ENCODE peak calls at places on chromosomes 11 and 22, in ten cellular contexts. N, R, Y, H, Q, B, F, A, X and K are unnamed samples.

GRCh38 chr11:61339490-61339878 is 6.5 kb downstream of the TKFC start:
- DNase-seq in N (no peak), R (no peak), Y (no peak), H (no peak), Q (no peak), B (no peak), F (no peak), A (peak; percentile 23), X (no peak), K (no peak)

GRCh38 chr11:126318642-126319373 is 14.9 kb downstream of the DCPS start:
- DNase-seq in N (no peak), R (no peak), Y (peak; percentile 36), H (no peak), Q (no peak), B (no peak), F (peak; percentile 88), A (no peak), X (no peak), K (peak; percentile 89)

GRCh38 chr11:121138259-121138658 is 37.2 kb downstream of the TECTA start:
- DNase-seq in N (no peak), R (no peak), Y (no peak), H (no peak), Q (no peak), B (no peak), F (no peak), A (no peak), X (no peak), K (no peak)

GRCh38 chr11:13883042-13883441 is 79.5 kb upstream of the SPON1 start:
- DNase-seq in N (peak; percentile 85), R (no peak), Y (peak; percentile 37), H (no peak), Q (no peak), B (no peak), F (no peak), A (no peak), X (peak; percentile 37), K (no peak)

GRCh38 chr11:21415566-21415965 is 746.2 kb downstream of the NELL1 start:
- DNase-seq in N (no peak), R (no peak), Y (no peak), H (no peak), Q (no peak), B (no peak), F (no peak), A (no peak), X (no peak), K (no peak)

GRCh38 chr11:120432056-120433018 is 79.2 kb upstream of the GRIK4 start:
- DNase-seq in N (no peak), R (no peak), Y (peak; percentile 5), H (no peak), Q (peak; percentile 73), B (no peak), F (peak; percentile 95), A (no peak), X (no peak), K (peak; percentile 99)

GRCh38 chr11:73652856-73653559 is 6.6 kb downstream of the PLEKHB1 start:
- DNase-seq in N (no peak), R (no peak), Y (no peak), H (no peak), Q (no peak), B (no peak), F (no peak), A (no peak), X (no peak), K (no peak)

GRCh38 chr11:65547446-65548125 is 10.6 kb downstream of the LTBP3 start:
- DNase-seq in N (no peak), R (no peak), Y (no peak), H (no peak), Q (no peak), B (no peak), F (no peak), A (peak; percentile 78), X (no peak), K (no peak)

GRCh38 chr11:64583296-64584262 is 7.4 kb upstream of the SLC22A12 start:
- DNase-seq in N (no peak), R (no peak), Y (no peak), H (no peak), Q (no peak), B (no peak), F (no peak), A (no peak), X (no peak), K (no peak)

GRCh38 chr22:43850529-43850928 is 11.8 kb downstream of the SULT4A1 start:
- DNase-seq in N (no peak), R (no peak), Y (no peak), H (no peak), Q (no peak), B (no peak), F (no peak), A (no peak), X (no peak), K (no peak)

GRCh38 chr11:27213232-27213660 is 149.8 kb downstream of the CCDC34 start:
- DNase-seq in N (no peak), R (no peak), Y (no peak), H (no peak), Q (no peak), B (no peak), F (peak; percentile 91), A (no peak), X (no peak), K (peak; percentile 85)

GRCh38 chr11:122334546-122335375 is 218.7 kb upstream of the BLID start:
- DNase-seq in N (no peak), R (no peak), Y (no peak), H (no peak), Q (no peak), B (no peak), F (no peak), A (no peak), X (no peak), K (no peak)

GRCh38 chr11:119486691-119487259 is 63.8 kb upstream of the THY1 start:
- DNase-seq in N (no peak), R (no peak), Y (no peak), H (no peak), Q (no peak), B (no peak), F (no peak), A (no peak), X (no peak), K (no peak)

GRCh38 chr22:27718186-27719032 is 83.1 kb downstream of the MN1 start:
- DNase-seq in N (no peak), R (no peak), Y (no peak), H (no peak), Q (peak; percentile 98), B (no peak), F (peak; percentile 88), A (no peak), X (peak; percentile 38), K (peak; percentile 73)

GRCh38 chr11:116648229-116649174 is 124.3 kb downstream of the BUD13 start:
- DNase-seq in N (no peak), R (no peak), Y (no peak), H (no peak), Q (no peak), B (no peak), F (no peak), A (no peak), X (no peak), K (no peak)

GRCh38 chr11:120097721-120098385 is 40.1 kb downstream of the TRIM29 start:
- DNase-seq in N (no peak), R (no peak), Y (no peak), H (no peak), Q (no peak), B (no peak), F (no peak), A (no peak), X (no peak), K (no peak)

GRCh38 chr22:44549701-44550100 is 51.7 kb upstream of the RTL6 start:
- DNase-seq in N (no peak), R (no peak), Y (no peak), H (no peak), Q (no peak), B (no peak), F (no peak), A (no peak), X (no peak), K (no peak)

GRCh38 chr11:130671801-130672700 is 223.6 kb downstream of the ADAMTS15 start:
- DNase-seq in N (no peak), R (no peak), Y (no peak), H (no peak), Q (no peak), B (no peak), F (peak; percentile 89), A (no peak), X (peak; percentile 20), K (peak; percentile 66)

GRCh38 chr11:120950880-120951279 is 73.0 kb upstream of the TBCEL start:
- DNase-seq in N (no peak), R (no peak), Y (no peak), H (no peak), Q (no peak), B (no peak), F (no peak), A (no peak), X (no peak), K (no peak)

GRCh38 chr11:83069441-83070043 is 2.2 kb downstream of the RAB30 start:
- DNase-seq in N (peak; percentile 10), R (no peak), Y (no peak), H (no peak), Q (no peak), B (no peak), F (no peak), A (no peak), X (no peak), K (no peak)

GRCh38 chr11:13984616-13985474 is 22.3 kb downstream of the SPON1 start:
- DNase-seq in N (no peak), R (no peak), Y (no peak), H (no peak), Q (no peak), B (no peak), F (peak; percentile 66), A (no peak), X (no peak), K (peak; percentile 70)

GRCh38 chr22:50082961-50083461 is 2.2 kb downstream of the MLC1 start:
- DNase-seq in N (no peak), R (no peak), Y (no peak), H (no peak), Q (no peak), B (no peak), F (no peak), A (no peak), X (peak; percentile 23), K (no peak)

GRCh38 chr11:57251491-57252104 is 14.5 kb upstream of the APLNR start:
- DNase-seq in N (no peak), R (no peak), Y (no peak), H (no peak), Q (no peak), B (no peak), F (no peak), A (no peak), X (no peak), K (no peak)

GRCh38 chr22:41028841-41029240 is 63.6 kb upstream of the EP300 start:
- DNase-seq in N (no peak), R (no peak), Y (no peak), H (no peak), Q (no peak), B (no peak), F (peak; percentile 66), A (no peak), X (no peak), K (peak; percentile 87)